ENCODE peak calls at places on chromosomes 6 and 20, in four cellular contexts. One of them, this sample, is unnamed.

GRCh38 chr20:1345030-1345755 is 16.3 kb upstream of the SDCBP2 start:
- DNase-seq in GM12878: no peak
- DNase-seq in K562: no peak
- DNase-seq in HepG2: no peak
- DNase-seq in this sample: no peak

GRCh38 chr6:2563635-2564034 is 187.1 kb downstream of the MYLK4 start:
- DNase-seq in HepG2: peak; percentile 34
- DNase-seq in K562: no peak
- DNase-seq in GM12878: peak; percentile 30
- DNase-seq in this sample: no peak

GRCh38 chr20:32622585-32623468 is 37.7 kb upstream of the NOL4L start:
- DNase-seq in K562: no peak
- DNase-seq in HepG2: no peak
- DNase-seq in GM12878: no peak
- DNase-seq in this sample: no peak

GRCh38 chr20:5234158-5234557 is 82.6 kb downstream of the PROKR2 start:
- DNase-seq in HepG2: no peak
- DNase-seq in GM12878: no peak
- DNase-seq in K562: no peak
- DNase-seq in this sample: no peak

GRCh38 chr6:37735722-37736121 is 38.0 kb upstream of the MDGA1 start:
- DNase-seq in K562: no peak
- DNase-seq in GM12878: no peak
- DNase-seq in HepG2: no peak
- DNase-seq in this sample: no peak

GRCh38 chr6:35048631-35049083 is 92.5 kb downstream of the TCP11 start:
- DNase-seq in GM12878: no peak
- DNase-seq in K562: no peak
- DNase-seq in HepG2: no peak
- DNase-seq in this sample: peak; percentile 42

GRCh38 chr20:59177266-59178250 is 13.9 kb downstream of the ZNF831 start:
- DNase-seq in GM12878: no peak
- DNase-seq in HepG2: no peak
- DNase-seq in K562: no peak
- DNase-seq in this sample: no peak

GRCh38 chr6:108635505-108636226 is 74.9 kb downstream of the FOXO3 start:
- DNase-seq in GM12878: no peak
- DNase-seq in K562: no peak
- DNase-seq in HepG2: no peak
- DNase-seq in this sample: no peak

GRCh38 chr6:32609731-32610640 is 20.3 kb upstream of the HLA-DRB1 start:
- DNase-seq in HepG2: peak; percentile 21
- DNase-seq in K562: peak; percentile 81
- DNase-seq in GM12878: peak; percentile 100
- DNase-seq in this sample: no peak

GRCh38 chr6:39451831-39452230 is 129.3 kb upstream of the KCNK16 start:
- DNase-seq in GM12878: no peak
- DNase-seq in K562: peak; percentile 32
- DNase-seq in HepG2: no peak
- DNase-seq in this sample: peak; percentile 55

DNA sequence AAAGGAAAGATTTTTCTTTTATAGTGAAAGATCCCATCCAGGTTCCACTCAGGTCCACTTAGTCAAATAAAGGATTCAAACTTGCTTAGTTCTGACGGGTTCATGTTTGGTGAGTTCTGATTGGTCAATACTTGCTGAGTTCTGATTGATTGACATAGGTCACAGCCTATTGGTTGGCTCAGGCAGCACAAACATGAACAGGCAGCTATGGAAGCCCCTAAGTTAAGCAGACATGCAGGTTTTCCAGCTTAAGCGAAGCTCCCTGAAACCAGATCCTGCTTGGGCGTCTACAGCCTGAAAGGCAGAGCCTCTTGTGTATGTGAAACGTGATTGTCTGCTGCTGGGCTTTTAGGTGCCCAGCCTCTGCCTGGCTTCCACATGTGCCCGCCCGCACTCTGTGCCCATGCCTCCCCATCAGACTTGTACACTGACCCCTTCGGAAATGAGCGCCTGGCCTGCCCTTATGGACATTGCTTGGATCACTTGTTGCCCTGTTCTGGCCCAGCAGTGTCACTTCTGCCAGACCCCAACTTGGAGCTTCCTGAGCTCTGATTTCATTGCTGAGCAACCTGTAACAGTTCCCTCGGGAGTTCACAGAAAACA is 45.4 kb upstream of the ECI2 start:
- DNase-seq in HepG2: peak; percentile 36
- DNase-seq in K562: peak; percentile 82
- DNase-seq in GM12878: no peak
- DNase-seq in this sample: no peak
- TF ChIP-seq ESRRA in HepG2: no peak
- TF ChIP-seq ESRRA in K562: no peak
- TF ChIP-seq ESRRA in GM12878: no peak
- TF ChIP-seq ESRRA in this sample: no peak

GRCh38 chr6:36377594-36377993 is 9.9 kb downstream of the ETV7 start:
- DNase-seq in GM12878: no peak
- DNase-seq in HepG2: no peak
- DNase-seq in K562: no peak
- DNase-seq in this sample: no peak

GRCh38 chr6:36378936-36379335 is 8.5 kb downstream of the ETV7 start:
- DNase-seq in K562: no peak
- DNase-seq in HepG2: no peak
- DNase-seq in GM12878: no peak
- DNase-seq in this sample: no peak

GRCh38 chr6:36380166-36380565 is 7.3 kb downstream of the ETV7 start:
- DNase-seq in GM12878: no peak
- DNase-seq in K562: no peak
- DNase-seq in HepG2: no peak
- DNase-seq in this sample: no peak

GRCh38 chr6:36376742-36377141 is 10.7 kb downstream of the ETV7 start:
- DNase-seq in K562: no peak
- DNase-seq in HepG2: no peak
- DNase-seq in GM12878: no peak
- DNase-seq in this sample: no peak

GRCh38 chr6:36378243-36378920 is 9.1 kb downstream of the ETV7 start:
- DNase-seq in HepG2: no peak
- DNase-seq in GM12878: no peak
- DNase-seq in K562: no peak
- DNase-seq in this sample: no peak
- TF ChIP-seq ATF2 in HepG2: no peak
- TF ChIP-seq ATF2 in GM12878: no peak
- TF ChIP-seq ATF2 in K562: no peak
- TF ChIP-seq ATF2 in this sample: no peak

DNA sequence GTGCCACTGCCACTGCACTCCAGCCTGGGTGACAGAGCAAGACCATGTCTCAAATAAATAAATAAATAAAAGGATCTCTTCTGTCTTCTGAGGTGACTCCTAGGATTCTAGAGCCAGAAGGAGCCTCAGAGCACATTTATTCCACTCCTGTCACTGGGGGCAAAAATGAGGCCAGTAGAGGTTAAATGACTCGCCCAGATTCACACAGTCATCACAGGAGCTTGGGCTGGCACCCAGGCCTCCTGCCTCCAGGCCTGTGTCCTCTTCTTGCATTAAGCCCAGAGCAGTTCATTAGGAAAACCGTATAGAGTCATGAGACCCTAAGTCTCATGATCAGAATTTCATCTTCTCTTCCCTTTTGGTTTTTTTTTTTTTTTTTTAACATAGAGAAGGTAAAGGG is 243.3 kb downstream of the NRN1 start:
- DNase-seq in HepG2: no peak
- DNase-seq in GM12878: no peak
- DNase-seq in K562: no peak
- DNase-seq in this sample: no peak
- TF ChIP-seq ESRRA in HepG2: no peak
- TF ChIP-seq ESRRA in GM12878: no peak
- TF ChIP-seq ESRRA in K562: no peak
- TF ChIP-seq ESRRA in this sample: no peak

DNA sequence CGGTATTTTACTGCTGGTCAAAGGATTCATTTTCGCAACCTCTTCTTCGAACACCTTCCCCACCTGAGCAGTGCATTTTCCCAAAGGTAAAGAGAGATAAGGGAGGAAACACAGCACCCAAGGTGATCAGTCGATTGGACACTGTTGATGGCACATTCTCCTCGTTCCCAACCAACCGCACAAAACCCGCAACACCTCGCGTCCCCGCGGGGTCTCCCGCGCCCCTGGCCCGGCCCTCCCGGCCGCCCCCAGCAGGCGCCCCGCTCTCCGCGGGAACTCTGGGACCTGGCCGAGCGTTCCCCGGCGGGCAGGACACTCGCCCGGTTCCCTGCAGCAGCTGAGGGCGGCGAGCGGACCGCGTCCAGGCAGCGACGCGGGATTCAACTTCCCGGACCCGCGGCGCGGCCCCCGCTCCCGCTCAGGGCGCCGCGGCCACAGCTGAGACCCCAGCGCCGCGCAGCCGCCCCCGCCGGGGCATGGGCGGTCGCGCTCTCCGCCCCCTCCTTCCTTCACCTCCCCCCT is 506 bp downstream of the RGS17 start:
- DNase-seq in GM12878: no peak
- DNase-seq in K562: no peak
- DNase-seq in HepG2: no peak
- DNase-seq in this sample: peak; percentile 36
- TF ChIP-seq ATF2 in GM12878: no peak
- TF ChIP-seq ATF2 in K562: no peak
- TF ChIP-seq ATF2 in HepG2: no peak
- TF ChIP-seq ATF2 in this sample: no peak

GRCh38 chr6:71619836-71620235 is 266.5 kb upstream of the RIMS1 start:
- DNase-seq in K562: no peak
- DNase-seq in HepG2: no peak
- DNase-seq in GM12878: no peak
- DNase-seq in this sample: no peak

DNA sequence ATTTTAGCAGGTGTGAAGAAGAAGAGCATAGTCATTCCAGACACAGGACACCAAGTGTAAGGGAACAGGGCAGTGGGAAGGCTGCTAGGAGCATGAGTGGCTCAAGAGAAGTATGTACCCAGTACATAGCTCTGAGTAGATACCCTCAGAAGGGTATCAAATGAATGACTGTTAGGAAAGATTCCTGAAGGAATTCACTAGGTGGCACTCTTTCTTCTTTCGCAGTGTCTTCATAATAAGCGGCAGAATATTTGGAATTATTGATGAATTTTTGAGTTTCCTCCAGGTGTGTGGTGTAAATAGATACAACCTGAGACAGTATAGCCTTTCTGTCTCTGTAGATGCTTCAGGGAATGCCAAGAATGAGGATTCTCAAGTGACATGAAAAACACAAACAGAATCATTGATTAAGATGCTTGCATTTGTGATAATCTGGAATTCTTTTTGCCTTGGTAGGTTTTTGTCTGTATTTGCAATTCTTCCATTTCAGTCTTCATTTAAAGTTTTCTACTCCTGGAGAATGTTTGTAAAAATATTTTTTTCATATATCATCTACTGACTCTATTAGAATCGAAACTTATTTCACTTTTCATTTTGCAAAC is 264.3 kb upstream of the RIMS1 start:
- DNase-seq in K562: no peak
- DNase-seq in GM12878: no peak
- DNase-seq in HepG2: peak; percentile 2
- DNase-seq in this sample: no peak
- TF ChIP-seq ESRRA in K562: no peak
- TF ChIP-seq ESRRA in GM12878: no peak
- TF ChIP-seq ESRRA in HepG2: no peak
- TF ChIP-seq ESRRA in this sample: no peak

DNA sequence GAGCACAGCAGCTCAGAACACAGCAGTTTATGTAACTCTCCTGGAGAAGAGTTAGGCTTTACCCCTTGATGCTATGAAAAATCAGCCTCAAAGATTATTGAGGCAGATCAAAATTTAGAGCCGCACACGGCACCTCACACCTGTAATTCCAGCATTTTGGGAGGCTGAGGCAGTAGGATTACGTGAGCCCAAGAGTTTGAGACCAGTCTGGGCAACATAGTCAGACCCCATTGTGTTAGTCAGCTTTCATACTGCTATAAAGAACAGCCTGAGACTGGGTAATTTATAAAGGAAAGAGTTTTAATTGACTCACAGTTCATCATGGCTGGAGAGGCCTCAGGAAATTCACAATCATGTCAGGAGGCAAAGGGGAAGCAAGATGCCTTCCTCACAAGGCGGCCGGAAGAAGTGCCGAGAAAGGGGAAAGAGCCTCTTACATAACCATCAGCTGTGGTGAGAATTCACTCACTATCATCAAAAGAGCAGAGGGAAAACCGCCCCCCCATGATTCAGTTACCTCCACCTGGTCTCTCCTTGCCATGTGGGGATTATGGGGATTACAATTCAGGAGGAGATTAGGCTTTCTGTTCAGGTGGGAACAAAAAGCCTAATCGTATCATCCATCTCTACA is 87.7 kb downstream of the SGK1 start:
- DNase-seq in GM12878: no peak
- DNase-seq in K562: no peak
- DNase-seq in HepG2: no peak
- DNase-seq in this sample: no peak
- TF ChIP-seq ATF2 in GM12878: no peak
- TF ChIP-seq ATF2 in K562: no peak
- TF ChIP-seq ATF2 in HepG2: no peak
- TF ChIP-seq ATF2 in this sample: no peak

DNA sequence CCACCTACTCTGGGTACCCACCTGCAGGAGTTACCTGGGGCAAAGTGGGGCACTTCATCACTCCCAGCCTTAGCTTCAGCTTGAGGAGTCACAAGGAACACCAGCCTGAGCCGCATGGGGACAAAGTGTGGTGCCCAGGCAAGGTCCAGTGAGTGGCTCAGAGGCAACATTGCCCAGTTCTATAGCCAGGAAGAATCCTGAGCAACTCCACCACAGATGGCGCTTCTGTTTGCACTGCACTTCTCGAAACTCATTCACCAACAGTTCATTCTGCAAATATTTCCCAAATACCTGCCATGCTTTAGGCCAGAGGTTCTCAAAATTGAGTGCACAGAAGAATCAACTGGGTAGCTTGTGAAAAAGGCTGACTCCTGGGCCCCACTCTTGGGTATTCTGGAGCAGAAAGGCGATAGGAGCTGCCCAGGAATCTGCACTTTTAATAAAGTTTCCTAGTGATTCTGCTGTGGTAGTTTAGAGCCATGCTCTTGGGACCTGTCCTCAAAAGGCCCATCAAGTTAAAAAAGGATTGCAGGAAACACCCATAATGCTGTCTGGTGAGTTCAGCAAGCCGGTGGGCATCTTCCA is 83.1 kb downstream of the VEGFA start:
- DNase-seq in K562: no peak
- DNase-seq in GM12878: no peak
- DNase-seq in HepG2: peak; percentile 70
- DNase-seq in this sample: no peak
- TF ChIP-seq ESRRA in K562: no peak
- TF ChIP-seq ESRRA in GM12878: no peak
- TF ChIP-seq ESRRA in HepG2: no peak
- TF ChIP-seq ESRRA in this sample: no peak

DNA sequence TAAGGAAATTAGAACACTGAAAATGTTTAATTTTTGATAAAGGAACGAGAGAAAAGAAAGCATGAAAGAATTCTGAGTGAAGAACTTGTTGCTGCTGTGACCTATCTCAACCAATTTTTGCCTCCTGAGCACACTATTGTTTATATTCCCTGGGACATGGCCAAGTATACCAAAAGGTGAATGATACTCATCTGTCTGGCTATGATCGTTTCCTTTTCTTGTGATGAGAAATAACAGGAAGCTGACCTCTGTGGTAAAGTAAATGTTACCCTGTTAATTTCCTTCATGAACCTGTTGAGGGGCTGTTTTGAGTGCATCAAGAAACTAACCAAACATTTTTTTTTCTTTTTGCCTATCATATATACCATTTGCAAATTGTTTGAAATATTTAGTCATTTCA is 69.1 kb downstream of the FIG4 start:
- DNase-seq in GM12878: no peak
- DNase-seq in K562: no peak
- DNase-seq in HepG2: no peak
- DNase-seq in this sample: no peak
- TF ChIP-seq ATF2 in GM12878: no peak
- TF ChIP-seq ATF2 in K562: no peak
- TF ChIP-seq ATF2 in HepG2: no peak
- TF ChIP-seq ATF2 in this sample: no peak

GRCh38 chr6:125598422-125598821 is 151.0 kb upstream of the HEY2 start:
- DNase-seq in HepG2: no peak
- DNase-seq in K562: peak; percentile 20
- DNase-seq in GM12878: no peak
- DNase-seq in this sample: no peak
- TF ChIP-seq ESRRA in HepG2: no peak
- TF ChIP-seq ESRRA in K562: no peak
- TF ChIP-seq ESRRA in GM12878: no peak
- TF ChIP-seq ESRRA in this sample: no peak

This sample was measured in WTC11.